ENCODE peak calls at places on chromosomes 3 and 15, in seven cellular contexts. One of them, this sample, is unnamed.
A peak's percentile ranks its signal among the peaks of the same experiment; 100 is the strongest.

GRCh38 chr3:14145236-14145635 is 20.4 kb downstream of the TMEM43 start:
- DNase-seq in A172: peak; percentile 23
- DNase-seq in NB4: no peak
- DNase-seq in NCI-H345: no peak
- DNase-seq in AG09319: no peak
- DNase-seq in H7: no peak
- DNase-seq in heart left ventricle: no peak
- DNase-seq in this sample: no peak

GRCh38 chr15:68032672-68033071 is 21.4 kb upstream of the PIAS1 start:
- DNase-seq in A172: peak; percentile 30
- DNase-seq in NB4: peak; percentile 51
- DNase-seq in NCI-H345: no peak
- DNase-seq in AG09319: no peak
- DNase-seq in H7: no peak
- DNase-seq in heart left ventricle: no peak
- DNase-seq in this sample: no peak

GRCh38 chr3:29649815-29650547 is 369.1 kb downstream of the RBMS3 start:
- DNase-seq in A172: peak; percentile 44
- DNase-seq in NB4: peak; percentile 12
- DNase-seq in NCI-H345: no peak
- DNase-seq in AG09319: no peak
- DNase-seq in H7: no peak
- DNase-seq in heart left ventricle: no peak
- DNase-seq in this sample: no peak

GRCh38 chr3:187136936-187137335 is 2.4 kb downstream of the RPL39L start:
- DNase-seq in A172: peak; percentile 64
- DNase-seq in NB4: peak; percentile 60
- DNase-seq in NCI-H345: no peak
- DNase-seq in AG09319: no peak
- DNase-seq in H7: no peak
- DNase-seq in heart left ventricle: no peak
- DNase-seq in this sample: no peak

GRCh38 chr3:44365952-44366351 is 27.4 kb downstream of the TCAIM start:
- DNase-seq in A172: no peak
- DNase-seq in NB4: no peak
- DNase-seq in NCI-H345: no peak
- DNase-seq in AG09319: no peak
- DNase-seq in H7: peak; percentile 8
- DNase-seq in heart left ventricle: no peak
- DNase-seq in this sample: no peak

GRCh38 chr15:66014022-66014421 is 144.7 kb downstream of the RAB11A start:
- DNase-seq in A172: no peak
- DNase-seq in NB4: no peak
- DNase-seq in NCI-H345: no peak
- DNase-seq in AG09319: no peak
- DNase-seq in H7: no peak
- DNase-seq in heart left ventricle: no peak
- DNase-seq in this sample: no peak

GRCh38 chr3:197407053-197407452 is 108.6 kb upstream of the DLG1 start:
- DNase-seq in A172: no peak
- DNase-seq in NB4: no peak
- DNase-seq in NCI-H345: no peak
- DNase-seq in AG09319: no peak
- DNase-seq in H7: peak; percentile 11
- DNase-seq in heart left ventricle: no peak
- DNase-seq in this sample: no peak

GRCh38 chr3:7962244-7962643 is 539.4 kb upstream of the LMCD1 start:
- DNase-seq in A172: no peak
- DNase-seq in NB4: no peak
- DNase-seq in NCI-H345: no peak
- DNase-seq in AG09319: no peak
- DNase-seq in H7: no peak
- DNase-seq in heart left ventricle: no peak
- DNase-seq in this sample: no peak

GRCh38 chr3:15478300-15478979 is 43.1 kb downstream of the COLQ start:
- DNase-seq in A172: no peak
- DNase-seq in NB4: no peak
- DNase-seq in NCI-H345: no peak
- DNase-seq in AG09319: no peak
- DNase-seq in H7: no peak
- DNase-seq in heart left ventricle: no peak
- DNase-seq in this sample: no peak

GRCh38 chr3:179016979-179017670 is 54.5 kb downstream of the ZMAT3 start:
- DNase-seq in A172: no peak
- DNase-seq in NB4: no peak
- DNase-seq in NCI-H345: no peak
- DNase-seq in AG09319: no peak
- DNase-seq in H7: no peak
- DNase-seq in heart left ventricle: no peak
- DNase-seq in this sample: no peak

This sample was measured in NCI-H774.